ENCODE peak calls at places on chromosomes 16 and 17, in seven cellular contexts. O, S, U, I, W, H and K are unnamed samples.

GRCh38 chr17:75668489-75668888 is 1.4 kb downstream of the SAP30BP start:
- DNase-seq in O (no peak), S (no peak), U (no peak), I (no peak), W (no peak), H (no peak), K (no peak)

GRCh38 chr17:47945529-47946508 is 4.4 kb downstream of the PNPO start:
- DNase-seq in O (no peak), S (no peak), U (no peak), I (no peak), W (no peak), H (no peak), K (no peak)

GRCh38 chr16:64211306-64211705 is 910.6 kb downstream of the CDH11 start:
- DNase-seq in O (no peak), S (no peak), U (no peak), I (no peak), W (no peak), H (no peak), K (no peak)

GRCh38 chr17:10127819-10128375 is 70.5 kb downstream of the GAS7 start:
- DNase-seq in O (peak; percentile 61), S (peak; percentile 85), U (peak; percentile 67), I (no peak), W (peak; percentile 88), H (peak; percentile 28), K (peak; percentile 65)

GRCh38 chr17:76382803-76383644 is 1.4 kb upstream of the SPHK1 start:
- DNase-seq in O (peak; percentile 76), S (peak; percentile 92), U (no peak), I (no peak), W (no peak), H (no peak), K (no peak)

GRCh38 chr17:16040710-16041251 is 41.2 kb downstream of the TTC19 start:
- DNase-seq in O (peak; percentile 31), S (no peak), U (no peak), I (no peak), W (peak; percentile 62), H (no peak), K (peak; percentile 35)

GRCh38 chr17:58006563-58006923 is 503 bp downstream of the SRSF1 start:
- DNase-seq in O (peak; percentile 85), S (peak; percentile 85), U (peak; percentile 56), I (no peak), W (no peak), H (peak; percentile 55), K (no peak)

GRCh38 chr17:32596206-32596605 is 109.4 kb downstream of the CDK5R1 start:
- DNase-seq in O (no peak), S (no peak), U (no peak), I (no peak), W (no peak), H (no peak), K (no peak)

GRCh38 chr16:369866-370436 is 387 bp downstream of the MRPL28 start:
- DNase-seq in O (no peak), S (peak; percentile 80), U (no peak), I (no peak), W (no peak), H (no peak), K (no peak)

GRCh38 chr16:81889896-81890634 is 111.0 kb downstream of the PLCG2 start:
- DNase-seq in O (peak; percentile 63), S (no peak), U (no peak), I (peak; percentile 34), W (peak; percentile 16), H (no peak), K (peak; percentile 29)

GRCh38 chr17:60618854-60619253 is 18.9 kb downstream of the PPM1D start:
- DNase-seq in O (no peak), S (no peak), U (no peak), I (no peak), W (no peak), H (no peak), K (no peak)

GRCh38 chr16:527015-527903 is at the start of gene CAPN15:
- DNase-seq in O (peak; percentile 85), S (peak; percentile 95), U (peak; percentile 72), I (peak; percentile 38), W (peak; percentile 44), H (peak; percentile 41), K (peak; percentile 69)

GRCh38 chr17:73645050-73645871 is 1.0 kb upstream of the SDK2 start:
- DNase-seq in O (no peak), S (no peak), U (no peak), I (no peak), W (no peak), H (no peak), K (no peak)

GRCh38 chr17:55420776-55421178 is 858 bp downstream of the MMD start:
- DNase-seq in O (peak; percentile 58), S (peak; percentile 87), U (peak; percentile 23), I (no peak), W (no peak), H (no peak), K (no peak)

GRCh38 chr17:75504347-75505151 is 10.8 kb downstream of the CASKIN2 start:
- DNase-seq in O (peak; percentile 55), S (peak; percentile 82), U (no peak), I (no peak), W (no peak), H (no peak), K (no peak)

GRCh38 chr16:29943846-29944669 is 17.8 kb upstream of the TMEM219 start:
- DNase-seq in O (peak; percentile 84), S (no peak), U (no peak), I (no peak), W (peak; percentile 97), H (no peak), K (peak; percentile 95)

GRCh38 chr17:7080445-7081041 is 492 bp upstream of the CLEC10A start:
- DNase-seq in O (no peak), S (no peak), U (peak; percentile 21), I (no peak), W (no peak), H (no peak), K (no peak)

GRCh38 chr16:30658731-30659506 is 688 bp downstream of the FBRS start:
- DNase-seq in O (peak; percentile 84), S (peak; percentile 91), U (peak; percentile 95), I (peak; percentile 92), W (peak; percentile 91), H (peak; percentile 85), K (peak; percentile 96)

GRCh38 chr16:84618428-84619102 is 687 bp upstream of the COTL1 start:
- DNase-seq in O (no peak), S (peak; percentile 73), U (no peak), I (no peak), W (peak; percentile 83), H (no peak), K (peak; percentile 65)

GRCh38 chr17:3718251-3718650 is 5.5 kb upstream of the HASPIN start:
- DNase-seq in O (no peak), S (no peak), U (no peak), I (no peak), W (no peak), H (no peak), K (no peak)

DNA sequence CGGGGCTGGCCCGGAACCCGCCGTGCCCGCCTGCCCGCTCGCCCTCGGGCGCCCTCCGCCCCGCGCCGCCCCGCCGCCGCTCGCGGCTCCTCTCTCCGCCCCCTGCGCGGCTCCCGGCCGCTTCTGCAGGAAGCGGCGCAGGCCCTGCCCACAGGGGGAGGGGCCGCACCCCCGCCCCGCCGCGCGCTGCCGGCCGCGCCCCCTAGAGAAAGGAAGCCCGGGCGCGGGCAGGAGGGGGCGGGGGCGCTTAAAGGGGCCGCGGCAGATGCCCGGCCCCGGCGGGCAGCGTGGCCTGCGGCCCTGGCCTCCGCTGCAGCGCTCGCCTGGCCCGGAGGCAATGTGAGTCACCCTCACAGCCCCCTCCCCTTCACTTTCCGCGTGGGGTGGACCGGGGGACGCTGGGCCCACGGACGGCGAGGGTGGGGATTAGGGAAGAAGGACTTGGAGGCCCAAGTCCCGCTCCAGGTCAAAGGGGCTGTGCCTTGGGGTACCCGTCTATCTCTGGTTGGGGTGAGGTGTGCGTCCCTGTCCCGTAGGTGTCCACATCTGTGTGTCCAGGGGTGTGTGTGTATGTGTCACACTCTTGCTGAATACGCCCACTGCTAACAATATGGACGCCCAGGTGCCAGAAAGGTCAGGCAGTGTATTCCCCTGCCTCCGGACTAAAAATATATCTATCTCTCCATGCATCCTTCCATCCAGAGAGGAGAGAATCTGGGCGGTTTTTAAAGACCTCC is at the start of gene GIT1:
- DNase-seq in O (peak; percentile 84), S (peak; percentile 98), U (peak; percentile 77), I (no peak), W (no peak), H (no peak), K (peak; percentile 54)
- TF ChIP-seq CTCF in O (no peak), S (no peak), U (peak; percentile 15), I (no peak), W (no peak), H (no peak), K (no peak)

DNA sequence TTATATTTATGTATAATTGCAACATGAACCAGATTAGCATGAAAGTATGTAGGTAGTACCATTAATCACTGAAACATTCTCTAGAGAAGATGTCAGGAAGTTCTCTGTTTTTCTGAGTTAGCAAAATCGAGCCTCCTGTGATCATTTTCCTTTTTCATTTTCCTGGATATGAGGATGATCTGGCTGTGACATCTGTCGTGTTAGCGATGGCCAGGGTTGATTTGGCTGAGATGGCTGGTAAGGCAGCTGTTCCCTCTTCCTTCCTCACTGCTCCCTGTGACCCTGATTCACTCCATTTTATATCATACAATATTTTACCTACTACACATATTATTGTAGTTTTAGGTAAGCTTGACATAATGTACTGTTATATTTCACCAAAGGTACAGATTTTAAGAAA is 10.3 kb downstream of the CNTNAP4 start:
- DNase-seq in O (no peak), S (no peak), U (no peak), I (no peak), W (no peak), H (no peak), K (no peak)
- TF ChIP-seq CTCF in O (no peak), S (no peak), U (no peak), I (no peak), W (no peak), H (no peak), K (no peak)

DNA sequence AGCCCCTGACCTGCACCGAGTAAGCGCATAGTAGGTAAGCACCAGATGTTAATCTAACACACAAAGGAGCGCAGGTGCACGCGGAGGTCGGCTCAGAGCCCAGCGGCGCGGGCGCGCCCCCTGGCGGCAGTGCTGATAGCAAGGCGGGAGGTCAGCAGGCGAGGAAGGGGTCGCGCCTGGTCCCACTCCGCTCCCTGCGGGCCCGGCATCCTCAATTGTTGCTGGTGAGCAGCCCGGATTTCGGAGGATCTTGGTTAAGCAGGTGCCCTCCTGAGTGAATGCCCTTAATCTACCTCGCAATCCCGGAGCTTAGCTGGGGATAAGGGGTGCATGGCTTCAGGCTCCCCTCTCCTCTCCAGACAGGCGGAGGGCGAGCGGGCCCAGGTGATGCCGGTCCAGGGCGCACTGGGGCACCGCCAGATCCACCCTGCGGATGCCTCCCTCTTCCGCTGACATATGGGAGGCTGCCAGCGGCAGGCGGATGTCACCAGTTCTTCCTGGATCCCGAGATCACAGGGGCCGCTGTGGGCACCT is 4.0 kb upstream of the WNT3 start:
- DNase-seq in O (peak; percentile 23), S (peak; percentile 93), U (no peak), I (no peak), W (no peak), H (no peak), K (no peak)
- TF ChIP-seq CTCF in O (peak; percentile 53), S (peak; percentile 43), U (no peak), I (peak; percentile 93), W (peak; percentile 59), H (peak; percentile 19), K (peak; percentile 52)

DNA sequence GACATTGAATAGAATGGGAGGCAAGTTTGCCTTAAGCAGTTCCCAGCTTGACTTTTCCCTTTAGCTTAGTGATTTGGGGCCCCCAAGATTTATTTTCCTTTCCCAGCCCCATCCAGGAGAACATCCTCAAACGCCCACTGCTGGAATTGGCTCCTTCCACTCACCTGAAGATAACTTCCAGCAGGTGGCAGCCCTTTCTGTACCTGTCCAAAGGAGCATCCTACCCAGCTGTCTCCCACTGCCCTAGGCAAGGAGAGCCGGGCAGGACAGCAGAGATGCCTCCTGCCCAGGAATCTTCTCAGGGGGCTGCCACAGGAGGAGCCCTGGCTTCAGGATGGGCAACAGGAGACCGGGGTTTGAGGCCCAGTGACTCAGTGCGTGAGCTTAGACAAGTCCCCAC is 6.4 kb downstream of the CACNG5 start:
- DNase-seq in O (no peak), S (no peak), U (no peak), I (no peak), W (no peak), H (no peak), K (no peak)
- TF ChIP-seq CTCF in O (no peak), S (no peak), U (no peak), I (no peak), W (no peak), H (no peak), K (no peak)